ENCODE peak calls at places on chromosomes 7 and 10, in nine cellular contexts. U is fibroblast of mammary gland, Z is transverse colon, S is A549, T is AG04450, C is MM.1S, J is IMR-90, D is cardiac muscle cell, P is lung. X is an unnamed sample.
A peak's percentile ranks its signal among the peaks of the same experiment; 100 is the strongest.

GRCh38 chr7:111255576-111255975 is 164.6 kb downstream of the LRRN3 start:
- DNase-seq in U (peak; percentile 20), Z (no peak), S (no peak), T (no peak), C (no peak), J (no peak), D (no peak), P (no peak), X (no peak)

GRCh38 chr7:25753837-25754236 is 398.2 kb upstream of the NFE2L3 start:
- DNase-seq in U (no peak), Z (no peak), S (no peak), T (no peak), C (no peak), J (no peak), D (no peak), P (no peak), X (no peak)

GRCh38 chr10:110413049-110413783 is 84.5 kb upstream of the DUSP5 start:
- DNase-seq in U (no peak), Z (no peak), S (no peak), T (no peak), C (no peak), J (no peak), D (no peak), P (no peak), X (no peak)

GRCh38 chr7:66204822-66205735 is at the start of gene TPST1:
- DNase-seq in U (peak; percentile 77), Z (peak; percentile 85), S (peak; percentile 96), T (peak; percentile 59), C (peak; percentile 89), J (peak; percentile 84), D (peak; percentile 96), P (peak; percentile 84), X (peak; percentile 44)

GRCh38 chr7:2575733-2576350 is 17.1 kb downstream of the IQCE start:
- DNase-seq in U (peak; percentile 64), Z (no peak), S (no peak), T (no peak), C (no peak), J (peak; percentile 46), D (no peak), P (no peak), X (no peak)

GRCh38 chr7:8131694-8132605 is 130.0 kb downstream of the ICA1 start:
- DNase-seq in U (no peak), Z (no peak), S (no peak), T (no peak), C (peak; percentile 55), J (no peak), D (no peak), P (no peak), X (peak; percentile 75)

GRCh38 chr10:51886438-51887068 is 187.2 kb upstream of the CSTF2T start:
- DNase-seq in U (peak; percentile 74), Z (no peak), S (no peak), T (peak; percentile 33), C (no peak), J (peak; percentile 84), D (no peak), P (no peak), X (no peak)

GRCh38 chr7:90474284-90475210 is 5.1 kb downstream of the PTTG1IP2 start:
- DNase-seq in U (peak; percentile 95), Z (no peak), S (no peak), T (peak; percentile 7), C (no peak), J (peak; percentile 73), D (no peak), P (no peak), X (no peak)

GRCh38 chr7:137790828-137791227 is 55.9 kb downstream of the DGKI start:
- DNase-seq in U (no peak), Z (no peak), S (no peak), T (no peak), C (no peak), J (no peak), D (no peak), P (no peak), X (no peak)

GRCh38 chr10:66837990-66838389 is 87.8 kb upstream of the LRRTM3 start:
- DNase-seq in U (peak; percentile 3), Z (no peak), S (no peak), T (peak; percentile 30), C (no peak), J (peak; percentile 61), D (no peak), P (no peak), X (no peak)

GRCh38 chr10:104391150-104391968 is 37.7 kb downstream of the CFAP58 start:
- DNase-seq in U (peak; percentile 15), Z (no peak), S (no peak), T (no peak), C (no peak), J (peak; percentile 3), D (no peak), P (peak; percentile 50), X (no peak)

GRCh38 chr7:154842608-154843007 is 160.3 kb downstream of the PAXIP1 start:
- DNase-seq in U (no peak), Z (no peak), S (no peak), T (no peak), C (no peak), J (no peak), D (no peak), P (no peak), X (no peak)

GRCh38 chr7:49773939-49774458 is 561 bp downstream of the VWC2 start:
- DNase-seq in U (no peak), Z (no peak), S (no peak), T (no peak), C (no peak), J (no peak), D (peak; percentile 43), P (no peak), X (no peak)

GRCh38 chr7:156031679-156032478 is 219.6 kb upstream of the SHH start:
- DNase-seq in U (no peak), Z (no peak), S (no peak), T (no peak), C (no peak), J (no peak), D (no peak), P (no peak), X (no peak)

GRCh38 chr7:120973849-120974248 is 14.7 kb upstream of the CPED1 start:
- DNase-seq in U (peak; percentile 44), Z (no peak), S (no peak), T (no peak), C (no peak), J (no peak), D (no peak), P (no peak), X (no peak)

GRCh38 chr7:91852263-91852741 is 28.2 kb downstream of the MTERF1 start:
- DNase-seq in U (peak; percentile 24), Z (no peak), S (no peak), T (no peak), C (peak; percentile 61), J (peak; percentile 12), D (peak; percentile 15), P (no peak), X (peak; percentile 5)

GRCh38 chr7:76377186-76377918 is 18.6 kb upstream of the YWHAG start:
- DNase-seq in U (no peak), Z (no peak), S (no peak), T (no peak), C (no peak), J (peak; percentile 36), D (no peak), P (no peak), X (no peak)

GRCh38 chr10:130300608-130301025 is 164.4 kb downstream of the GLRX3 start:
- DNase-seq in U (peak; percentile 19), Z (no peak), S (no peak), T (no peak), C (no peak), J (no peak), D (no peak), P (peak; percentile 73), X (no peak)

GRCh38 chr10:14822879-14823755 is 14.7 kb downstream of the CDNF start:
- DNase-seq in U (peak; percentile 54), Z (peak; percentile 29), S (peak; percentile 66), T (peak; percentile 20), C (peak; percentile 68), J (peak; percentile 59), D (peak; percentile 44), P (no peak), X (no peak)

GRCh38 chr10:18472977-18473376 is 178.4 kb downstream of the NSUN6 start:
- DNase-seq in U (no peak), Z (no peak), S (no peak), T (no peak), C (no peak), J (no peak), D (peak; percentile 57), P (no peak), X (no peak)
- TF ChIP-seq CTCF in U (peak; percentile 4), Z (no peak), S (no peak), T (no peak), C (no peak), J (no peak), D (no peak), P (no peak), X (peak; percentile 43)

DNA sequence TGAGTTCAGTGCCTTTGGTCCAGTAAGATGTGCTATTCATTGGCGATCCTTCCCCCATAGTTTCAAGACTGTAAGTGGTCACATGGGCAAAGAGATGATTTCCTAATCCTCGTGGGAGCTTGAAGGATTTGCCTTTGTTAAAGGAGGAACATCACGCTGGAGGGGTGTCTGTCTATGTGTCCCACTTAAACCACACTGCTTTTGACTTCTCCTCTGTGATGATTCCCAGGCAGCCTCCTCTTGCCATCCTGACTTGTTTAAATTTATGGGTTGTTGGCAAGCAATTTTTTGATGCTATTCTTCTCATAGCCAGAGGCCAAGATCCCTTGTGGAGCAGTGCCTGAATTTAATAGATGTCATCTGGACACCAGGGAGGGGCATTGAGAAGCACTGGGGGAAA is 154.0 kb downstream of the TCF7L2 start:
- DNase-seq in U (peak; percentile 83), Z (no peak), S (no peak), T (no peak), C (no peak), J (no peak), D (no peak), P (no peak), X (no peak)
- H3K4me3 ChIP-seq in U (no peak overlapping the region), Z (no peak overlapping the region), S (no peak overlapping the region), T (no peak overlapping the region), C (no peak overlapping the region), J (no peak overlapping the region), D (no peak overlapping the region), P (no peak overlapping the region), X (no peak overlapping the region)

DNA sequence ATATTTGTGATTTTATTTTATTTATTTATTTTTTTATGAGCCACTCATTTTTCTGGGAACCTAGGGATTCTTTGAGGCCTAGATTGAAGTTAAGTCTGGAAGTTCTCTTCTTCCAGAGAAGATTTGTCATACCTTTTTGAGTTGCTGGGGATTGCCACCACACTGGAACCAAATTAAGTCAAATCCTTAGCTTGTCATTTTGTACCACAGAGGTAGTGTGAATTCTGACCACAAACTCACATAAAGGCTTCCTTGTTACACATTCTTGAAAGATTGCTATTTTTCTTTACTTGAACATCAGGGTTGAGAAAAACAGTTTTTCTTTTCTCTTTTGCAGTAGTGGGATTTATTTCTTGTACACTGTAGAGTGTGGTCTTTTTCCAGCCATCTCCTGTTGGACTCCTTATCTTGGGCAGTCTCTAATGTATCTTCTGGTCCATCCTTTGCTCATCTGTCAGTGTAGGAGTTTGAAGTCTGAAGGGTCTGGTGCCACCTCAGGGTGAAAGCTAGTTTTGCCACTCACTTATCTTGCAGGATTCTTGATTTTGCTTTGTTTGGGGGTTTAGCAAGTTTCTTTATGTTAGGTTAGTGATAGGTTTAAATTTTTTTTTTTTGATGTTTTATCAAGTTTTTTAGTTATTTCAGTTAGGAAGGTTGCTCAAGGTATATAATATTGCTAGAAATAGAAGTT is 24.8 kb downstream of the PCBD1 start:
- DNase-seq in U (no peak), Z (no peak), S (no peak), T (no peak), C (peak; percentile 38), J (no peak), D (no peak), P (no peak), X (no peak)
- TF ChIP-seq CTCF in U (no peak), Z (no peak), S (no peak), T (no peak), C (peak; percentile 23), J (no peak), D (no peak), P (no peak), X (no peak)

GRCh38 chr10:116850058-116850611 is 836 bp downstream of the ENO4 start:
- DNase-seq in U (no peak), Z (no peak), S (no peak), T (no peak), C (no peak), J (no peak), D (no peak), P (no peak), X (no peak)
- H3K4me3 ChIP-seq in U (peak overlapping the region; percentile 69), Z (peak overlapping the region; percentile 48), S (peak overlapping the region; percentile 82), T (peak overlapping the region; percentile 75), C (peak overlapping the region; percentile 88), J (peak overlapping the region; percentile 76), D (peak overlapping the region; percentile 73), P (peak overlapping the region; percentile 5), X (peak overlapping the region; percentile 60)

X was measured in GM12864.